ENCODE peak calls at places on chromosome 10, in eight cellular contexts. One of them, this sample, is unnamed.

GRCh38 chr10:82668266-82668665 is 793.3 kb downstream of the NRG3 start:
- DNase-seq in HFFc6: no peak
- DNase-seq in SK-N-DZ: no peak
- DNase-seq in OCI-M1: no peak
- DNase-seq in stimulated activated CD8-positive, alpha-beta memory T cell treated with anti-CD3 and anti-CD28 coated beads, Interleukin-12 subunit alpha, Interleukin-12 subunit beta, amount 100 ng/mL, for 4 hours: no peak
- DNase-seq in AG08396: no peak
- DNase-seq in NCI-H446: no peak
- DNase-seq in SK-N-SH: no peak
- DNase-seq in this sample: no peak

GRCh38 chr10:117518246-117518645 is 24.3 kb upstream of the EMX2 start:
- DNase-seq in HFFc6: no peak
- DNase-seq in SK-N-DZ: no peak
- DNase-seq in OCI-M1: no peak
- DNase-seq in stimulated activated CD8-positive, alpha-beta memory T cell treated with anti-CD3 and anti-CD28 coated beads, Interleukin-12 subunit alpha, Interleukin-12 subunit beta, amount 100 ng/mL, for 4 hours: no peak
- DNase-seq in AG08396: no peak
- DNase-seq in NCI-H446: no peak
- DNase-seq in SK-N-SH: no peak
- DNase-seq in this sample: no peak

GRCh38 chr10:92789067-92789466 is 59.3 kb upstream of the EXOC6 start:
- DNase-seq in HFFc6: no peak
- DNase-seq in SK-N-DZ: no peak
- DNase-seq in OCI-M1: no peak
- DNase-seq in stimulated activated CD8-positive, alpha-beta memory T cell treated with anti-CD3 and anti-CD28 coated beads, Interleukin-12 subunit alpha, Interleukin-12 subunit beta, amount 100 ng/mL, for 4 hours: no peak
- DNase-seq in AG08396: no peak
- DNase-seq in NCI-H446: no peak
- DNase-seq in SK-N-SH: no peak
- DNase-seq in this sample: no peak

GRCh38 chr10:25390733-25391132 is 215.9 kb downstream of the GPR158 start:
- DNase-seq in HFFc6: no peak
- DNase-seq in SK-N-DZ: no peak
- DNase-seq in OCI-M1: no peak
- DNase-seq in stimulated activated CD8-positive, alpha-beta memory T cell treated with anti-CD3 and anti-CD28 coated beads, Interleukin-12 subunit alpha, Interleukin-12 subunit beta, amount 100 ng/mL, for 4 hours: no peak
- DNase-seq in AG08396: no peak
- DNase-seq in NCI-H446: no peak
- DNase-seq in SK-N-SH: no peak
- DNase-seq in this sample: no peak

GRCh38 chr10:26524161-26524831 is 86.2 kb downstream of the APBB1IP start:
- DNase-seq in HFFc6: no peak
- DNase-seq in SK-N-DZ: no peak
- DNase-seq in OCI-M1: peak; percentile 16
- DNase-seq in stimulated activated CD8-positive, alpha-beta memory T cell treated with anti-CD3 and anti-CD28 coated beads, Interleukin-12 subunit alpha, Interleukin-12 subunit beta, amount 100 ng/mL, for 4 hours: no peak
- DNase-seq in AG08396: no peak
- DNase-seq in NCI-H446: no peak
- DNase-seq in SK-N-SH: no peak
- DNase-seq in this sample: no peak

GRCh38 chr10:129860396-129860795 is 103.7 kb downstream of the EBF3 start:
- DNase-seq in HFFc6: no peak
- DNase-seq in SK-N-DZ: no peak
- DNase-seq in OCI-M1: no peak
- DNase-seq in stimulated activated CD8-positive, alpha-beta memory T cell treated with anti-CD3 and anti-CD28 coated beads, Interleukin-12 subunit alpha, Interleukin-12 subunit beta, amount 100 ng/mL, for 4 hours: no peak
- DNase-seq in AG08396: no peak
- DNase-seq in NCI-H446: no peak
- DNase-seq in SK-N-SH: no peak
- DNase-seq in this sample: no peak

GRCh38 chr10:72742077-72742476 is 50.1 kb downstream of the MCU start:
- DNase-seq in HFFc6: no peak
- DNase-seq in SK-N-DZ: no peak
- DNase-seq in OCI-M1: no peak
- DNase-seq in stimulated activated CD8-positive, alpha-beta memory T cell treated with anti-CD3 and anti-CD28 coated beads, Interleukin-12 subunit alpha, Interleukin-12 subunit beta, amount 100 ng/mL, for 4 hours: no peak
- DNase-seq in AG08396: no peak
- DNase-seq in NCI-H446: no peak
- DNase-seq in SK-N-SH: no peak
- DNase-seq in this sample: no peak

GRCh38 chr10:97140284-97140846 is 45.4 kb downstream of the SLIT1 start:
- DNase-seq in HFFc6: no peak
- DNase-seq in SK-N-DZ: no peak
- DNase-seq in OCI-M1: no peak
- DNase-seq in stimulated activated CD8-positive, alpha-beta memory T cell treated with anti-CD3 and anti-CD28 coated beads, Interleukin-12 subunit alpha, Interleukin-12 subunit beta, amount 100 ng/mL, for 4 hours: no peak
- DNase-seq in AG08396: no peak
- DNase-seq in NCI-H446: no peak
- DNase-seq in SK-N-SH: peak; percentile 40
- DNase-seq in this sample: peak; percentile 25

GRCh38 chr10:7561216-7561893 is 105.4 kb downstream of the ITIH5 start:
- DNase-seq in HFFc6: no peak
- DNase-seq in SK-N-DZ: no peak
- DNase-seq in OCI-M1: no peak
- DNase-seq in stimulated activated CD8-positive, alpha-beta memory T cell treated with anti-CD3 and anti-CD28 coated beads, Interleukin-12 subunit alpha, Interleukin-12 subunit beta, amount 100 ng/mL, for 4 hours: no peak
- DNase-seq in AG08396: no peak
- DNase-seq in NCI-H446: no peak
- DNase-seq in SK-N-SH: no peak
- DNase-seq in this sample: no peak

GRCh38 chr10:78805176-78805575 is 263.6 kb upstream of the ZMIZ1 start:
- DNase-seq in HFFc6: peak; percentile 99
- DNase-seq in SK-N-DZ: peak; percentile 73
- DNase-seq in OCI-M1: no peak
- DNase-seq in stimulated activated CD8-positive, alpha-beta memory T cell treated with anti-CD3 and anti-CD28 coated beads, Interleukin-12 subunit alpha, Interleukin-12 subunit beta, amount 100 ng/mL, for 4 hours: no peak
- DNase-seq in AG08396: peak; percentile 84
- DNase-seq in NCI-H446: no peak
- DNase-seq in SK-N-SH: peak; percentile 84
- DNase-seq in this sample: no peak

GRCh38 chr10:49364747-49365146 is 31.1 kb downstream of the DRGX start:
- DNase-seq in HFFc6: no peak
- DNase-seq in SK-N-DZ: no peak
- DNase-seq in OCI-M1: no peak
- DNase-seq in stimulated activated CD8-positive, alpha-beta memory T cell treated with anti-CD3 and anti-CD28 coated beads, Interleukin-12 subunit alpha, Interleukin-12 subunit beta, amount 100 ng/mL, for 4 hours: no peak
- DNase-seq in AG08396: no peak
- DNase-seq in NCI-H446: no peak
- DNase-seq in SK-N-SH: no peak
- DNase-seq in this sample: no peak

GRCh38 chr10:50740351-50740688 is 584 bp downstream of the ASAH2B start:
- DNase-seq in HFFc6: peak; percentile 68
- DNase-seq in SK-N-DZ: peak; percentile 18
- DNase-seq in OCI-M1: peak; percentile 73
- DNase-seq in stimulated activated CD8-positive, alpha-beta memory T cell treated with anti-CD3 and anti-CD28 coated beads, Interleukin-12 subunit alpha, Interleukin-12 subunit beta, amount 100 ng/mL, for 4 hours: peak; percentile 4
- DNase-seq in AG08396: peak; percentile 21
- DNase-seq in NCI-H446: no peak
- DNase-seq in SK-N-SH: no peak
- DNase-seq in this sample: peak; percentile 22

GRCh38 chr10:120336910-120337540 is 120.0 kb upstream of the PLPP4 start:
- DNase-seq in HFFc6: peak; percentile 22
- DNase-seq in SK-N-DZ: peak; percentile 53
- DNase-seq in OCI-M1: peak; percentile 73
- DNase-seq in stimulated activated CD8-positive, alpha-beta memory T cell treated with anti-CD3 and anti-CD28 coated beads, Interleukin-12 subunit alpha, Interleukin-12 subunit beta, amount 100 ng/mL, for 4 hours: peak; percentile 3
- DNase-seq in AG08396: peak; percentile 15
- DNase-seq in NCI-H446: peak; percentile 7
- DNase-seq in SK-N-SH: peak; percentile 30
- DNase-seq in this sample: peak; percentile 7

GRCh38 chr10:33721509-33721908 is 387.0 kb upstream of the NRP1 start:
- DNase-seq in HFFc6: no peak
- DNase-seq in SK-N-DZ: no peak
- DNase-seq in OCI-M1: no peak
- DNase-seq in stimulated activated CD8-positive, alpha-beta memory T cell treated with anti-CD3 and anti-CD28 coated beads, Interleukin-12 subunit alpha, Interleukin-12 subunit beta, amount 100 ng/mL, for 4 hours: no peak
- DNase-seq in AG08396: no peak
- DNase-seq in NCI-H446: no peak
- DNase-seq in SK-N-SH: no peak
- DNase-seq in this sample: no peak

GRCh38 chr10:79224263-79224949 is 122.9 kb upstream of the PPIF start:
- DNase-seq in HFFc6: no peak
- DNase-seq in SK-N-DZ: no peak
- DNase-seq in OCI-M1: no peak
- DNase-seq in stimulated activated CD8-positive, alpha-beta memory T cell treated with anti-CD3 and anti-CD28 coated beads, Interleukin-12 subunit alpha, Interleukin-12 subunit beta, amount 100 ng/mL, for 4 hours: no peak
- DNase-seq in AG08396: no peak
- DNase-seq in NCI-H446: no peak
- DNase-seq in SK-N-SH: no peak
- DNase-seq in this sample: no peak

This sample was measured in MV-4-11.